ENCODE peak calls at places on chromosomes 12 and 14, in five cellular contexts. One of them, this sample, is unnamed.
A peak's percentile ranks its signal among the peaks of the same experiment; 100 is the strongest.

GRCh38 chr12:91746976-91747375 is 398.7 kb downstream of the BTG1 start:
- DNase-seq in RWPE1: no peak
- DNase-seq in SW480: no peak
- DNase-seq in fibroblast of mammary gland: peak; percentile 5
- DNase-seq in lower lobe of right lung: no peak
- DNase-seq in this sample: no peak

GRCh38 chr14:100780246-100780645 is 45.7 kb upstream of the MEG3 start:
- DNase-seq in RWPE1: no peak
- DNase-seq in SW480: no peak
- DNase-seq in fibroblast of mammary gland: no peak
- DNase-seq in lower lobe of right lung: no peak
- DNase-seq in this sample: no peak

GRCh38 chr12:92722897-92723296 is 20.1 kb downstream of the PLEKHG7 start:
- DNase-seq in RWPE1: no peak
- DNase-seq in SW480: no peak
- DNase-seq in fibroblast of mammary gland: no peak
- DNase-seq in lower lobe of right lung: no peak
- DNase-seq in this sample: no peak

GRCh38 chr12:109820921-109821381 is 12.2 kb downstream of the TRPV4 start:
- DNase-seq in RWPE1: peak; percentile 98
- DNase-seq in SW480: peak; percentile 69
- DNase-seq in fibroblast of mammary gland: no peak
- DNase-seq in lower lobe of right lung: no peak
- DNase-seq in this sample: no peak

GRCh38 chr12:130339946-130340345 is 2.3 kb downstream of the PIWIL1 start:
- DNase-seq in RWPE1: peak; percentile 80
- DNase-seq in SW480: peak; percentile 95
- DNase-seq in fibroblast of mammary gland: no peak
- DNase-seq in lower lobe of right lung: no peak
- DNase-seq in this sample: no peak

GRCh38 chr12:3752096-3752709 is 706 bp downstream of the CRACR2A start:
- DNase-seq in RWPE1: no peak
- DNase-seq in SW480: peak; percentile 77
- DNase-seq in fibroblast of mammary gland: peak; percentile 75
- DNase-seq in lower lobe of right lung: peak; percentile 70
- DNase-seq in this sample: peak; percentile 56

GRCh38 chr12:52417742-52418141 is 11.6 kb upstream of the KRT82 start:
- DNase-seq in RWPE1: no peak
- DNase-seq in SW480: no peak
- DNase-seq in fibroblast of mammary gland: no peak
- DNase-seq in lower lobe of right lung: no peak
- DNase-seq in this sample: no peak

GRCh38 chr12:20264608-20265114 is 103.7 kb upstream of the PDE3A start:
- DNase-seq in RWPE1: no peak
- DNase-seq in SW480: no peak
- DNase-seq in fibroblast of mammary gland: no peak
- DNase-seq in lower lobe of right lung: no peak
- DNase-seq in this sample: no peak

GRCh38 chr12:68352067-68352466 is 19.9 kb upstream of the MDM1 start:
- DNase-seq in RWPE1: no peak
- DNase-seq in SW480: no peak
- DNase-seq in fibroblast of mammary gland: peak; percentile 56
- DNase-seq in lower lobe of right lung: no peak
- DNase-seq in this sample: no peak

GRCh38 chr12:14567311-14568195 is at the start of gene PLBD1:
- DNase-seq in RWPE1: peak; percentile 24
- DNase-seq in SW480: peak; percentile 36
- DNase-seq in fibroblast of mammary gland: peak; percentile 50
- DNase-seq in lower lobe of right lung: peak; percentile 87
- DNase-seq in this sample: no peak

GRCh38 chr14:103581206-103581605 is 18.4 kb downstream of the COA8 start:
- DNase-seq in RWPE1: no peak
- DNase-seq in SW480: no peak
- DNase-seq in fibroblast of mammary gland: no peak
- DNase-seq in lower lobe of right lung: no peak
- DNase-seq in this sample: no peak

GRCh38 chr14:94558842-94559241 is 2.4 kb upstream of the SERPINA4 start:
- DNase-seq in RWPE1: no peak
- DNase-seq in SW480: no peak
- DNase-seq in fibroblast of mammary gland: no peak
- DNase-seq in lower lobe of right lung: no peak
- DNase-seq in this sample: no peak

GRCh38 chr12:115998119-115998633 is 279.3 kb downstream of the MED13L start:
- DNase-seq in RWPE1: peak; percentile 35
- DNase-seq in SW480: peak; percentile 54
- DNase-seq in fibroblast of mammary gland: peak; percentile 79
- DNase-seq in lower lobe of right lung: no peak
- DNase-seq in this sample: no peak

GRCh38 chr12:109951751-109952150 is 44.4 kb downstream of the GIT2 start:
- DNase-seq in RWPE1: peak; percentile 74
- DNase-seq in SW480: no peak
- DNase-seq in fibroblast of mammary gland: peak; percentile 83
- DNase-seq in lower lobe of right lung: no peak
- DNase-seq in this sample: no peak